ENCODE peak calls at places on chromosome 13, in seven cellular contexts. K is activated CD4-positive, alpha-beta T cell treated with anti-CD3 and anti-CD28 coated beads, Interleukin-2, amount 50 U/mL, for 1 hour; D is MCF 10A; I is cardiac fibroblast; Q is heart right ventricle; M is stimulated activated CD8-positive, alpha-beta memory T cell treated with anti-CD3 and anti-CD28 coated beads, Interleukin-4, amount 100 ng/mL, for 4 hours; Z is heart left ventricle. Y is an unnamed sample.

GRCh38 chr13:26475176-26476110 is 82.0 kb upstream of the WASF3 start:
- DNase-seq in I (no peak), Z (no peak), Q (no peak), M (no peak), K (no peak), D (no peak), Y (no peak)

GRCh38 chr13:105343134-105343806 is 1192.2 kb downstream of the EFNB2 start:
- DNase-seq in Q (no peak), K (no peak), Z (no peak), M (no peak), I (peak; percentile 47), D (peak; percentile 6), Y (no peak)

GRCh38 chr13:98180092-98180491 is 3.0 kb upstream of the RNF113B start:
- DNase-seq in D (no peak), I (no peak), K (no peak), Z (no peak), Q (no peak), M (no peak), Y (no peak)

GRCh38 chr13:112028481-112028880 is 38.5 kb upstream of the SOX1 start:
- DNase-seq in Z (no peak), I (no peak), Q (no peak), D (no peak), M (no peak), K (no peak), Y (no peak)

GRCh38 chr13:45538382-45538781 is 73.6 kb downstream of the COG3 start:
- DNase-seq in Q (no peak), Z (no peak), M (no peak), K (no peak), D (no peak), I (no peak), Y (no peak)

GRCh38 chr13:45228002-45228401 is 27.2 kb upstream of the KCTD4 start:
- DNase-seq in M (no peak), I (no peak), K (no peak), Z (no peak), Q (no peak), D (no peak), Y (no peak)

GRCh38 chr13:75326173-75327131 is 155.5 kb downstream of the TBC1D4 start:
- DNase-seq in M (no peak), K (peak; percentile 33), I (peak; percentile 79), Z (no peak), Q (no peak), D (no peak), Y (no peak)

GRCh38 chr13:57582032-57582431 is 49.5 kb upstream of the PCDH17 start:
- DNase-seq in K (no peak), Z (no peak), M (no peak), Q (no peak), I (no peak), D (peak; percentile 9), Y (no peak)

GRCh38 chr13:51396352-51396751 is 56.5 kb downstream of the INTS6 start:
- DNase-seq in I (no peak), K (no peak), Z (no peak), M (no peak), D (peak; percentile 7), Q (no peak), Y (no peak)